ENCODE peak calls at places on chromosomes 12 and 14, in six cellular contexts. B is neuronal stem cell; Z is body of pancreas; O is non-pigmented ciliary epithelial cell; H is stimulated activated CD8-positive, alpha-beta memory T cell treated with anti-CD3 and anti-CD28 coated beads, Interleukin-2, amount 100 ng/mL, for 1 hour; A is epithelial cell of prostate. C is an unnamed sample.

GRCh38 chr12:130826151-130826801 is 12.8 kb downstream of the STX2 start:
- DNase-seq in O (no peak), H (peak; percentile 50), Z (peak; percentile 37), A (no peak), B (no peak), C (peak; percentile 72)

GRCh38 chr12:118033902-118034301 is 17.4 kb downstream of the RFC5 start:
- DNase-seq in H (no peak), Z (no peak), A (no peak), B (no peak), O (no peak), C (no peak)

GRCh38 chr12:85951823-85952222 is 77.7 kb downstream of the NTS start:
- DNase-seq in O (no peak), B (no peak), A (no peak), Z (no peak), H (no peak), C (no peak)

GRCh38 chr14:55752580-55753365 is 172.8 kb downstream of the KTN1 start:
- DNase-seq in B (no peak), H (no peak), O (peak; percentile 15), A (peak; percentile 82), Z (peak; percentile 59), C (no peak)

GRCh38 chr12:8697476-8698131 is at the start of gene RIMKLB:
- DNase-seq in H (peak; percentile 59), Z (peak; percentile 69), O (no peak), B (peak; percentile 85), A (no peak), C (peak; percentile 82)

GRCh38 chr12:108627134-108627920 is 6.4 kb downstream of the SELPLG start:
- DNase-seq in A (no peak), Z (no peak), B (no peak), O (no peak), H (no peak), C (no peak)

GRCh38 chr12:132161046-132161781 is 17.0 kb downstream of the NOC4L start:
- DNase-seq in H (no peak), Z (no peak), B (no peak), A (no peak), O (no peak), C (no peak)

GRCh38 chr12:116389990-116390655 is 112.6 kb upstream of the MED13L start:
- DNase-seq in B (no peak), H (no peak), O (peak; percentile 92), Z (no peak), A (peak; percentile 92), C (no peak)

GRCh38 chr12:112103758-112104504 is 4.7 kb downstream of the NAA25 start:
- DNase-seq in A (no peak), B (no peak), Z (no peak), O (no peak), H (no peak), C (no peak)

GRCh38 chr14:105386581-105387529 is 11.5 kb upstream of the TEX22 start:
- DNase-seq in Z (no peak), O (no peak), H (no peak), A (no peak), B (no peak), C (peak; percentile 19)

GRCh38 chr12:27163048-27163715 is 80.8 kb upstream of the C12orf71 start:
- DNase-seq in A (no peak), H (no peak), O (no peak), B (no peak), Z (no peak), C (no peak)

GRCh38 chr14:44756577-44756976 is 205.2 kb downstream of the KLHL28 start:
- DNase-seq in B (no peak), H (no peak), A (no peak), O (no peak), Z (no peak), C (no peak)

GRCh38 chr12:124626841-124627502 is 59.6 kb upstream of the NCOR2 start:
- DNase-seq in Z (peak; percentile 35), A (no peak), O (no peak), B (no peak), H (no peak), C (no peak)

GRCh38 chr12:11660624-11661023 is 11.2 kb downstream of the ETV6 start:
- DNase-seq in H (no peak), Z (no peak), B (no peak), O (no peak), A (no peak), C (no peak)

GRCh38 chr12:70660620-70661219 is 23.5 kb upstream of the PTPRB start:
- DNase-seq in Z (no peak), B (no peak), H (no peak), A (peak; percentile 73), O (peak; percentile 90), C (no peak)

GRCh38 chr12:72268386-72268785 is 3.8 kb upstream of the TRHDE start:
- DNase-seq in B (no peak), H (no peak), A (no peak), O (no peak), Z (no peak), C (no peak)

GRCh38 chr14:23481992-23482813 is 12.7 kb downstream of the NGDN start:
- DNase-seq in O (no peak), A (no peak), Z (no peak), H (no peak), B (no peak), C (no peak)

GRCh38 chr12:121128908-121129704 is 3.6 kb upstream of the P2RX7 start:
- DNase-seq in B (no peak), Z (peak; percentile 63), O (no peak), A (no peak), H (peak; percentile 52), C (peak; percentile 85)

GRCh38 chr14:79585845-79586244 is 625.5 kb downstream of the DIO2 start:
- DNase-seq in H (no peak), A (no peak), B (no peak), O (no peak), Z (no peak), C (no peak)

GRCh38 chr12:6230321-6231110 is 30.3 kb downstream of the CD9 start:
- DNase-seq in H (peak; percentile 47), Z (peak; percentile 52), O (no peak), A (no peak), B (no peak), C (peak; percentile 74)

GRCh38 chr14:39318574-39318973 is 84.9 kb downstream of the MIA2 start:
- DNase-seq in O (no peak), H (no peak), Z (no peak), B (no peak), A (no peak), C (no peak)

GRCh38 chr14:40394634-40395340 is 962.6 kb upstream of the FBXO33 start:
- DNase-seq in A (no peak), O (no peak), Z (no peak), H (no peak), B (no peak), C (no peak)

GRCh38 chr14:96229315-96229714 is 24.7 kb downstream of the BDKRB2 start:
- DNase-seq in O (no peak), B (no peak), Z (no peak), A (no peak), H (no peak), C (no peak)